ENCODE peak calls at places on chromosomes 3 and 15, in six cellular contexts. Z, M, I, K, G and S are unnamed samples.

GRCh38 chr15:38589502-38589901 is 24.9 kb upstream of the RASGRP1 start:
- DNase-seq in M (no peak), K (no peak), G (no peak), I (no peak), Z (no peak), S (no peak)

GRCh38 chr3:116247510-116248077 is 197.7 kb downstream of the LSAMP start:
- DNase-seq in M (no peak), G (no peak), Z (no peak), K (no peak), I (no peak), S (no peak)

GRCh38 chr3:19945405-19946290 is 1.2 kb upstream of the RAB5A start:
- DNase-seq in M (no peak), Z (no peak), G (no peak), I (no peak), K (no peak), S (no peak)

GRCh38 chr3:113485161-113485609 is 29.8 kb downstream of the SPICE1 start:
- DNase-seq in M (no peak), I (no peak), K (no peak), Z (no peak), G (no peak), S (no peak)

GRCh38 chr3:184461219-184461618 is 81.4 kb downstream of the CHRD start:
- DNase-seq in M (no peak), G (no peak), K (no peak), I (no peak), Z (no peak), S (no peak)

GRCh38 chr3:14441920-14442300 is 39.5 kb downstream of the SLC6A6 start:
- DNase-seq in K (no peak), I (no peak), Z (no peak), G (no peak), M (no peak), S (no peak)

GRCh38 chr3:151559736-151560135 is 98.9 kb upstream of the IGSF10 start:
- DNase-seq in Z (no peak), K (no peak), I (no peak), G (no peak), M (no peak), S (no peak)

GRCh38 chr3:173066044-173066679 is 74.9 kb downstream of the SPATA16 start:
- DNase-seq in K (no peak), Z (no peak), I (no peak), M (no peak), G (no peak), S (no peak)

GRCh38 chr15:51869074-51869425 is 39.6 kb downstream of the TMOD3 start:
- DNase-seq in Z (no peak), K (no peak), G (peak), I (no peak), M (no peak), S (no peak)

GRCh38 chr3:87037652-87038051 is 46.7 kb upstream of the VGLL3 start:
- DNase-seq in G (no peak), K (no peak), I (no peak), M (no peak), Z (no peak), S (no peak)

GRCh38 chr3:17514597-17514996 is 227.8 kb downstream of the TBC1D5 start:
- DNase-seq in I (no peak), Z (no peak), G (no peak), M (peak), K (no peak), S (no peak)

GRCh38 chr3:169362261-169362660 is 301.3 kb downstream of the MECOM start:
- DNase-seq in M (no peak), I (no peak), Z (no peak), G (peak), K (peak), S (no peak)

GRCh38 chr3:52150860-52151259 is 3.4 kb downstream of the POC1A start:
- DNase-seq in K (no peak), G (no peak), Z (no peak), I (no peak), M (no peak), S (no peak)

GRCh38 chr3:143124683-143125520 is 5.3 kb downstream of the CHST2 start:
- DNase-seq in Z (no peak), K (peak), G (peak), I (no peak), M (no peak), S (no peak)

GRCh38 chr3:62374375-62374876 is 1.1 kb upstream of the FEZF2 start:
- DNase-seq in Z (no peak), K (no peak), M (peak), I (no peak), G (no peak), S (no peak)

GRCh38 chr3:137263982-137264777 is 306.4 kb downstream of the IL20RB start:
- DNase-seq in K (peak), Z (no peak), M (no peak), I (no peak), G (peak), S (no peak)

GRCh38 chr3:55884491-55885285 is 397.6 kb upstream of the WNT5A start:
- DNase-seq in G (no peak), K (no peak), M (no peak), I (no peak), Z (no peak), S (no peak)

GRCh38 chr3:195921334-195921771 is 13.0 kb upstream of the TNK2 start:
- DNase-seq in M (no peak), Z (no peak), K (no peak), G (no peak), I (no peak), S (no peak)

GRCh38 chr15:100688549-100689120 is 86.2 kb downstream of the ASB7 start:
- DNase-seq in K (no peak), G (no peak), Z (no peak), M (no peak), I (no peak), S (no peak)

GRCh38 chr3:190345027-190345821 is 23.0 kb upstream of the CLDN1 start:
- DNase-seq in I (no peak), Z (no peak), G (no peak), K (peak), M (no peak), S (no peak)

GRCh38 chr15:74053941-74054529 is 28.3 kb downstream of the GOLGA6A start:
- DNase-seq in G (peak), Z (no peak), I (peak), K (peak), M (peak), S (peak)

GRCh38 chr3:142027713-142028112 is 121.6 kb downstream of the TFDP2 start:
- DNase-seq in I (no peak), Z (no peak), M (peak), G (peak), K (peak), S (no peak)

GRCh38 chr3:74883690-74884089 is 269.2 kb upstream of the CNTN3 start:
- DNase-seq in K (peak), G (no peak), Z (no peak), I (no peak), M (no peak), S (no peak)

GRCh38 chr3:184676927-184677326 is 34.9 kb downstream of the MAGEF1 start:
- DNase-seq in Z (no peak), M (no peak), G (no peak), K (no peak), I (no peak), S (no peak)

GRCh38 chr3:174540081-174540480 is 319.1 kb upstream of the NAALADL2 start:
- DNase-seq in I (no peak), K (no peak), G (peak), Z (no peak), M (no peak), S (no peak)

GRCh38 chr15:39279331-39279730 is 301.5 kb upstream of the THBS1 start:
- DNase-seq in I (no peak), Z (no peak), M (no peak), K (no peak), G (no peak), S (no peak)

GRCh38 chr3:29441422-29441821 is 160.6 kb downstream of the RBMS3 start:
- DNase-seq in G (no peak), Z (no peak), I (no peak), K (no peak), M (no peak), S (no peak)

GRCh38 chr3:81859524-81859923 is 98.1 kb upstream of the GBE1 start:
- DNase-seq in Z (no peak), K (no peak), G (no peak), I (no peak), M (no peak), S (no peak)

GRCh38 chr3:113531826-113532697 is at the start of gene SIDT1:
- DNase-seq in K (peak), M (peak), I (peak), Z (no peak), G (peak), S (no peak)

GRCh38 chr3:188947983-188948657 is 223.7 kb upstream of the TPRG1 start:
- DNase-seq in I (no peak), K (peak), M (no peak), Z (peak), G (peak), S (peak)